ENCODE peak calls at places on chromosomes 7 and 10, in six cellular contexts. U is HCEC 1CT; H is AML-193; D is NCI-H1092; B is stimulated activated CD8-positive, alpha-beta memory T cell treated with anti-CD3 and anti-CD28 coated beads, Interleukin-2, amount 100 ng/mL, for 48 hours; I is NCI-H774. C is an unnamed sample.
A peak's percentile ranks its signal among the peaks of the same experiment; 100 is the strongest.

GRCh38 chr7:1136841-1137516 is 23.0 kb downstream of the ZFAND2A start:
- DNase-seq in D (no peak), H (peak; percentile 20), U (no peak), B (no peak), I (no peak), C (peak; percentile 28)

GRCh38 chr10:114172776-114173555 is 1.0 kb downstream of the CCDC186 start:
- DNase-seq in D (no peak), U (no peak), I (no peak), B (no peak), H (no peak), C (no peak)

GRCh38 chr10:3898821-3899220 is 113.8 kb upstream of the KLF6 start:
- DNase-seq in B (no peak), D (no peak), I (peak; percentile 66), U (no peak), H (no peak), C (no peak)

GRCh38 chr10:119497243-119497642 is 45.3 kb downstream of the RGS10 start:
- DNase-seq in H (no peak), B (no peak), I (no peak), U (no peak), D (no peak), C (no peak)

GRCh38 chr10:77333610-77334340 is 303.8 kb downstream of the KCNMA1 start:
- DNase-seq in D (peak; percentile 49), H (no peak), U (no peak), I (peak; percentile 70), B (no peak), C (no peak)

GRCh38 chr7:89312561-89312960 is 517.0 kb upstream of the TEX47 start:
- DNase-seq in U (no peak), H (no peak), I (no peak), D (no peak), B (no peak), C (no peak)

GRCh38 chr7:101935521-101936141 is 118.2 kb downstream of the CUX1 start:
- DNase-seq in B (no peak), U (no peak), I (no peak), D (no peak), H (no peak), C (no peak)

GRCh38 chr10:13690281-13690825 is 103.6 kb downstream of the PRPF18 start:
- DNase-seq in H (no peak), U (no peak), I (no peak), D (no peak), B (no peak), C (peak; percentile 32)

GRCh38 chr10:120996456-120997053 is 145.4 kb downstream of the WDR11 start:
- DNase-seq in U (no peak), B (no peak), I (no peak), H (no peak), D (no peak), C (no peak)

GRCh38 chr7:155188357-155188756 is 109.3 kb upstream of the INSIG1 start:
- DNase-seq in U (peak; percentile 29), D (no peak), I (no peak), H (no peak), B (no peak), C (no peak)

GRCh38 chr10:45495438-45496152 is 121.6 kb downstream of the ALOX5 start:
- DNase-seq in I (no peak), U (no peak), D (no peak), H (no peak), B (no peak), C (no peak)

C was measured in posterior vena cava.